ENCODE peak calls at places on chromosome 16, in five cellular contexts. D is neural progenitor cell, S is ELR, J is neural crest cell, P is left ventricle myocardium superior. A is an unnamed sample.

GRCh38 chr16:82169861-82170845 is at the start of gene MPHOSPH6:
- DNase-seq in D (peak; percentile 96), S (peak; percentile 93), J (peak; percentile 84), P (peak; percentile 96), A (peak; percentile 97)

GRCh38 chr16:54503436-54503835 is 216.8 kb upstream of the IRX3 start:
- DNase-seq in P (no peak), J (no peak), D (no peak), S (no peak), A (no peak)

GRCh38 chr16:4944333-4945281 is 7.7 kb upstream of the PPL start:
- DNase-seq in J (no peak), P (peak; percentile 90), S (peak; percentile 96), D (no peak), A (peak; percentile 97)

GRCh38 chr16:51532551-51532950 is 381.5 kb upstream of the SALL1 start:
- DNase-seq in S (no peak), J (no peak), P (no peak), D (no peak), A (no peak)

GRCh38 chr16:55728797-55729196 is 73.0 kb downstream of the SLC6A2 start:
- DNase-seq in S (no peak), P (no peak), D (no peak), J (no peak), A (no peak)

GRCh38 chr16:66741131-66741900 is 10.1 kb downstream of the DYNC1LI2 start:
- DNase-seq in S (peak; percentile 87), J (peak; percentile 50), D (no peak), P (peak; percentile 87), A (peak; percentile 93)

GRCh38 chr16:4894276-4895150 is 42.4 kb downstream of the PPL start:
- DNase-seq in P (no peak), S (peak; percentile 10), J (no peak), D (no peak), A (no peak)

GRCh38 chr16:88430524-88431446 is 22.3 kb upstream of the ZFPM1 start:
- DNase-seq in J (no peak), S (no peak), D (no peak), P (peak; percentile 65), A (no peak)

GRCh38 chr16:30786115-30786935 is 680 bp downstream of the ZNF629 start:
- DNase-seq in P (peak; percentile 63), D (peak; percentile 71), J (peak; percentile 40), S (peak; percentile 78), A (no peak)

GRCh38 chr16:16833165-16833564 is 454.2 kb downstream of the NPIPA7 start:
- DNase-seq in J (no peak), D (no peak), P (no peak), S (no peak), A (no peak)

GRCh38 chr16:55478827-55479559 is at the start of gene MMP2:
- DNase-seq in P (peak; percentile 88), S (peak; percentile 65), J (peak; percentile 62), D (peak; percentile 91), A (peak; percentile 87)

GRCh38 chr16:68377667-68378420 is 67.0 kb downstream of the PRMT7 start:
- DNase-seq in D (peak; percentile 46), P (no peak), J (no peak), S (no peak), A (no peak)

GRCh38 chr16:23948949-23949392 is 113.2 kb downstream of the PRKCB start:
- DNase-seq in S (no peak), J (no peak), P (no peak), D (no peak), A (no peak)

GRCh38 chr16:56817056-56817455 is 48.0 kb upstream of the SLC12A3 start:
- DNase-seq in P (no peak), S (no peak), D (no peak), J (no peak), A (no peak)

GRCh38 chr16:67209565-67209964 is 10.6 kb downstream of the ELMO3 start:
- DNase-seq in D (no peak), P (no peak), S (no peak), J (no peak), A (no peak)

GRCh38 chr16:57893559-57894389 is 77.2 kb downstream of the CNGB1 start:
- DNase-seq in S (peak; percentile 98), D (no peak), J (no peak), P (no peak), A (no peak)

GRCh38 chr16:79365687-79366086 is 234.8 kb downstream of the MAF start:
- DNase-seq in P (no peak), D (no peak), S (no peak), J (no peak), A (no peak)